ENCODE peak calls at places on chromosome 18, in eight cellular contexts. N is endothelial cell, W is testis, U is HL-60, X is AG04450, G is right atrium auricular region, L is fibroblast of mammary gland, P is nephron progenitor cell. Q is an unnamed sample.

GRCh38 chr18:9124824-9125223 is 11.8 kb upstream of the ANKRD12 start:
- DNase-seq in N (no peak), W (no peak), U (no peak), X (no peak), G (no peak), L (no peak), P (no peak), Q (no peak)

GRCh38 chr18:40109251-40110049 is 1845.6 kb upstream of the PIK3C3 start:
- DNase-seq in N (no peak), W (no peak), U (no peak), X (no peak), G (no peak), L (no peak), P (no peak), Q (no peak)

GRCh38 chr18:22422909-22423548 is 5.3 kb upstream of the CTAGE1 start:
- DNase-seq in N (no peak), W (no peak), U (no peak), X (peak), G (peak), L (peak), P (no peak), Q (no peak)

GRCh38 chr18:56019908-56020307 is 431.9 kb upstream of the TCF4 start:
- DNase-seq in N (no peak), W (no peak), U (no peak), X (no peak), G (no peak), L (no peak), P (no peak), Q (no peak)

GRCh38 chr18:35345460-35345921 is 1.3 kb upstream of the ZNF24 start:
- DNase-seq in N (no peak), W (peak), U (no peak), X (no peak), G (no peak), L (no peak), P (peak), Q (no peak)

GRCh38 chr18:22325396-22325795 is 92.3 kb downstream of the CTAGE1 start:
- DNase-seq in N (no peak), W (no peak), U (no peak), X (no peak), G (no peak), L (no peak), P (no peak), Q (no peak)

GRCh38 chr18:2326999-2327398 is 244.3 kb downstream of the METTL4 start:
- DNase-seq in N (no peak), W (no peak), U (no peak), X (no peak), G (no peak), L (no peak), P (no peak), Q (no peak)

GRCh38 chr18:67730884-67731283 is 214.4 kb upstream of the DSEL start:
- DNase-seq in N (no peak), W (no peak), U (no peak), X (peak), G (no peak), L (peak), P (no peak), Q (peak)

GRCh38 chr18:79608069-79608468 is 71.5 kb upstream of the CTDP1 start:
- DNase-seq in N (no peak), W (no peak), U (no peak), X (no peak), G (no peak), L (no peak), P (no peak), Q (no peak)

GRCh38 chr18:49699303-49699702 is 114.0 kb downstream of the ACAA2 start:
- DNase-seq in N (no peak), W (no peak), U (no peak), X (no peak), G (no peak), L (no peak), P (no peak), Q (peak)

GRCh38 chr18:3257627-3258120 is 4.3 kb upstream of the MYL12B start:
- DNase-seq in N (no peak), W (no peak), U (no peak), X (no peak), G (no peak), L (no peak), P (no peak), Q (no peak)

GRCh38 chr18:73150199-73150598 is 282.4 kb upstream of the NETO1 start:
- DNase-seq in N (no peak), W (no peak), U (no peak), X (no peak), G (no peak), L (no peak), P (no peak), Q (no peak)

GRCh38 chr18:3054785-3055184 is 41.8 kb upstream of the LPIN2 start:
- DNase-seq in N (no peak), W (no peak), U (no peak), X (no peak), G (no peak), L (no peak), P (no peak), Q (peak)

GRCh38 chr18:7561907-7562460 is 5.1 kb upstream of the PTPRM start:
- DNase-seq in N (no peak), W (peak), U (no peak), X (no peak), G (no peak), L (no peak), P (no peak), Q (no peak)

GRCh38 chr18:48859311-48860275 is 91.2 kb downstream of the SMAD7 start:
- DNase-seq in N (no peak), W (no peak), U (no peak), X (no peak), G (no peak), L (no peak), P (peak), Q (no peak)

GRCh38 chr18:2411381-2411977 is 159.8 kb downstream of the METTL4 start:
- DNase-seq in N (no peak), W (no peak), U (no peak), X (no peak), G (no peak), L (no peak), P (no peak), Q (peak)

GRCh38 chr18:35042389-35043066 is 1.3 kb downstream of the MAPRE2 start:
- DNase-seq in N (no peak), W (no peak), U (no peak), X (no peak), G (no peak), L (no peak), P (no peak), Q (no peak)

GRCh38 chr18:59566507-59566906 is 130.7 kb downstream of the CCBE1 start:
- DNase-seq in N (no peak), W (no peak), U (no peak), X (peak), G (no peak), L (peak), P (no peak), Q (no peak)

GRCh38 chr18:22826726-22827125 is 106.4 kb upstream of the RBBP8 start:
- DNase-seq in N (no peak), W (no peak), U (peak), X (no peak), G (no peak), L (no peak), P (no peak), Q (peak)

GRCh38 chr18:75923169-75923568 is 495.7 kb upstream of the SMIM21 start:
- DNase-seq in N (no peak), W (peak), U (no peak), X (no peak), G (peak), L (peak), P (no peak), Q (peak)

GRCh38 chr18:51278045-51278649 is 80.7 kb upstream of the MEX3C start:
- DNase-seq in N (peak), W (peak), U (peak), X (no peak), G (no peak), L (peak), P (peak), Q (peak)

GRCh38 chr18:27213123-27213717 is 28.1 kb upstream of the CHST9 start:
- DNase-seq in N (no peak), W (no peak), U (no peak), X (no peak), G (no peak), L (no peak), P (no peak), Q (no peak)

GRCh38 chr18:61637319-61637718 is 255.5 kb downstream of the RNF152 start:
- DNase-seq in N (peak), W (no peak), U (no peak), X (no peak), G (no peak), L (no peak), P (peak), Q (no peak)

DNA sequence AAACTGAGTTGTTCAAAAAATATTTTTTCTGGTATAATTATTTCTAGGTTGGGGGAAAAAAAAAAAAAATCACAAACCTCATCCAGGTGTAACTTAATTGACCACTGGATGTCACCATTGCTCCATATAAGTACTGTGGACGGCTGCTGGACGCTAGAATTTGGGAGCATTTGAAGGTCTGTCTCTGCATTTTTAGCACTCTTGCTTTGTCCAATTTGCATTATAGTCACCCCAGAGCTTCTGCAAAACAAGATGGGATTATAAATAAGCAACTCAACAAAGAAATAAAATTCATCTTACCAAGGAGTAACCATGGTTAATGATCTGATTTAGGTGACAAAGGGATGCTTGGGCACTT is 83.7 kb downstream of the HRH4 start:
- DNase-seq in N (peak), W (no peak), U (no peak), X (no peak), G (no peak), L (peak), P (peak), Q (peak)
- TF ChIP-seq CTCF in N (peak), W (no peak), U (peak), X (peak), G (peak), L (peak), P (peak), Q (peak)

GRCh38 chr18:63823516-63824219 is 48.5 kb downstream of the SERPINB7 start:
- DNase-seq in N (no peak), W (peak), U (peak), X (peak), G (no peak), L (peak), P (peak), Q (peak)
- TF ChIP-seq CTCF in N (peak), W (no peak), U (peak), X (peak), G (peak), L (peak), P (peak), Q (no peak)

DNA sequence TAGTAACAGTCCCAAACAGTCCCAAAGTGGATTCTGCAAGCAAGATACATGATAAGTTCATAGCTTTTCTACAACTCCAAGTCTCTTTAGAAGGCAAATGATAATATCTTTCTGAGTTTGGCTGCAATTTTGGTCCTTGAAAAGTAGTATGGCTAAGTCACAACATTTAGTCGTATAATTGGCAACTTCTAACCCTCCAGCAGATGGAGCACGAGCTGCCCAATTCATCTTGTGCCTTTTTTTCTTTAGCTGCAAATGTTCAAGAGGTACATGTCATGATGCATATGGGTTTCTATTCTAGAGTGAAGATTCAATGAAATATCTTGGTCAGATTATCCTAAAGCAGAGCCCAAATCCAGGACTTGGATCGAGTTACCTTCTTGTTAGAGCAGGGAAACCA is 127.0 kb upstream of the KLHL14 start:
- DNase-seq in N (no peak), W (no peak), U (no peak), X (no peak), G (no peak), L (peak), P (no peak), Q (no peak)
- TF ChIP-seq CTCF in N (no peak), W (no peak), U (no peak), X (peak), G (no peak), L (peak), P (no peak), Q (no peak)

DNA sequence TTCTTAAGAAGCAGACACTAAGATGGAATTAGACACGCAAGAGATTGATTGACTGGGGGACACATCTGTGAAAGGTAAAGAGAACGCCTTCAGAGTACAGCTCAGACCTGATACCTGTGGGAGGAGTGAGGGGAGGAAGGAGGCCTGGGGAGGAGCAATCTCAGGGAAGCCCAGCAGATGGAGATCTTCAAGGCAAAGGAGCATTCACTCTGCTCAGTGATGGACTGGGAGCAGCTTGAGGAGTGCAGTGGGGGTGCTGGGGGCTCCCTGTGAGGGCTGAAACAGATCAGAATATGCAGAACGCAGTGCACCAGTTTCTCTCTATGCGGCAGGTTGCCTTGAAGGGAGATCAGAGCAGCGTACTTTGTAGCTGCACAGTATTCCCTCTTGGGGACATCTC is 103.7 kb upstream of the ATP8B1 start:
- DNase-seq in N (no peak), W (no peak), U (no peak), X (no peak), G (no peak), L (no peak), P (no peak), Q (peak)
- TF ChIP-seq CTCF in N (no peak), W (no peak), U (no peak), X (peak), G (no peak), L (peak), P (no peak), Q (peak)

GRCh38 chr18:10546557-10547300 is 20.9 kb downstream of the NAPG start:
- DNase-seq in N (no peak), W (no peak), U (no peak), X (no peak), G (no peak), L (no peak), P (no peak), Q (no peak)

GRCh38 chr18:10543277-10543676 is 17.4 kb downstream of the NAPG start:
- DNase-seq in N (no peak), W (no peak), U (no peak), X (no peak), G (no peak), L (no peak), P (no peak), Q (no peak)

DNA sequence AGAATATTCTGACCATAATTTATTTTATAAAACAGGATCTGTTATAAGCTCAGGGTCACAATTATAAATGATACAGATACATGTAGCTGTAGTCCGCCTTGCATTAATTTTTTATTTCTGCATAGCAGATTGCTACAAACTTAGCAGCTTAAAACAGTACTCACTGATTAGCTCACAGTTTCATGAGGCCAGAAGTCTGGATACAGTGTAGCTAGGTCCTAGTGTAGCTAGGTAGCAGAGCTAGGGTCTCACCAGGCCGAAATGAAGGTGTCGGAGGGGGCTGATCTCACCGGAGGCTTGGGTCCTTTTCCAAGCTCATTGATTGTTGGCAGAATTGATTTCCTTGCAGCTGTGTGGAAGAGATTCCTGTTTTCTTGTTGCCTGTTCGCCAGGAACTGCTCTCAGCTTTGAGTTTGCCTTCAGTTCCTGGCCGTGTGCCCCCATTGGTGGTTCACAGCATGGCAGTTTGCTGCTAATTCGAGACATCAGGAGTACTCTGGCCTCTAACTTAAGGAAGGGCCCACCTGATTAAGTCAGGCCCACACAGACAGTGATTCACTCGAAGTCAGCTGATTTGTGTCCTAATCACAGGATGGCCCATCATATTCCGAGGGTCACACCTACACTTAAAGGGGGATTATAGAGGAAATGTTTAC is 18.4 kb downstream of the NAPG start:
- DNase-seq in N (peak), W (peak), U (no peak), X (no peak), G (no peak), L (peak), P (no peak), Q (no peak)
- TF ChIP-seq CTCF in N (peak), W (no peak), U (no peak), X (no peak), G (no peak), L (no peak), P (no peak), Q (no peak)

DNA sequence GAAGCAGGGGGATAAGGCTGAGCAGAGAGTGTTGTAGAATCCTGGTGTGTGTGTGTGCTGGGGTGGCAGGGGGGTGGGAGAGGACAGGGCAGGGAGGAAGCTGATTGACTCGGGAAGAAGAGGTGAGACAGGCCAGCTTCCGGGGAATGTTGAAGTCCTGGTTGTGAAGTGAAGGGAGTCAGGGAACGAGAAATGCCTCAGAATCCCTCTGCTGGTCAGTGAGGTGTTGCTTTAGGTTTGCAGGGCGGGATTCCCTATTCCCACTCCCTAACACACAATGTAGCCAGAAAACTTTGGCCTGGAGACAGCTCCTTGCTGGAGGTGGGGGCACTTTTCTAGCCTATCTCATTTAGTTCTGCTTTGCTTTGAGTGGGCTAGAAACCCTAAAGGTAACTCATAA is 265.1 kb downstream of the HAUS1 start:
- DNase-seq in N (peak), W (no peak), U (no peak), X (no peak), G (no peak), L (no peak), P (no peak), Q (no peak)
- TF ChIP-seq CTCF in N (no peak), W (no peak), U (no peak), X (peak), G (no peak), L (no peak), P (no peak), Q (no peak)